ENCODE peak calls at places on chromosomes 12 and 14, in five cellular contexts. C is IMR-90, S is AG09309, X is lung, Z is activated B cell treated with CpG ODN at 0.5 μM for 24 hours. A is an unnamed sample.

GRCh38 chr12:16681196-16681595 is 75.2 kb upstream of the LMO3 start:
- DNase-seq in X (no peak), Z (no peak), S (no peak), C (no peak), A (no peak)

GRCh38 chr14:78238141-78238540 is 68.0 kb downstream of the NRXN3 start:
- DNase-seq in Z (no peak), X (no peak), S (no peak), C (no peak), A (no peak)

GRCh38 chr14:105473033-105473676 is 1.5 kb upstream of the CRIP2 start:
- DNase-seq in Z (no peak), X (no peak), C (no peak), S (no peak), A (no peak)

GRCh38 chr12:55619352-55620138 is 17.1 kb upstream of the OR10P1 start:
- DNase-seq in Z (no peak), S (peak), X (peak), C (peak), A (no peak)

GRCh38 chr14:77026166-77026929 is 2.2 kb downstream of the IRF2BPL start:
- DNase-seq in C (peak), S (no peak), X (no peak), Z (no peak), A (peak)

GRCh38 chr14:53190938-53191337 is 37.8 kb upstream of the DDHD1 start:
- DNase-seq in S (no peak), C (peak), Z (no peak), X (no peak), A (no peak)

GRCh38 chr12:120249266-120249874 is 16.2 kb downstream of the PXN start:
- DNase-seq in Z (no peak), C (no peak), X (no peak), S (no peak), A (no peak)

GRCh38 chr12:132464820-132465219 is 25.1 kb upstream of the FBRSL1 start:
- DNase-seq in Z (no peak), C (no peak), X (no peak), S (no peak), A (no peak)

GRCh38 chr12:2384029-2384386 is 331.2 kb downstream of the CACNA1C start:
- DNase-seq in X (no peak), S (no peak), Z (no peak), C (peak), A (no peak)

GRCh38 chr14:67187826-67188225 is 1.4 kb upstream of the GARIN2 start:
- DNase-seq in Z (no peak), C (peak), X (peak), S (no peak), A (no peak)

GRCh38 chr12:5614206-5614605 is 182.3 kb downstream of the NTF3 start:
- DNase-seq in Z (no peak), X (no peak), C (peak), S (no peak), A (no peak)

GRCh38 chr12:20194171-20194570 is 174.2 kb upstream of the PDE3A start:
- DNase-seq in S (peak), C (peak), Z (no peak), X (no peak), A (no peak)

GRCh38 chr12:67989184-67989965 is at the start of gene IFNG-AS1:
- DNase-seq in S (no peak), X (no peak), Z (no peak), C (no peak), A (no peak)

GRCh38 chr12:46661161-46661845 is 164.5 kb downstream of the SLC38A4 start:
- DNase-seq in Z (no peak), X (no peak), S (peak), C (peak), A (no peak)

GRCh38 chr12:47846294-47846996 is 26.7 kb upstream of the HDAC7 start:
- DNase-seq in X (no peak), C (no peak), Z (no peak), S (no peak), A (no peak)

GRCh38 chr12:479161-479560 is 19.4 kb downstream of the B4GALNT3 start:
- DNase-seq in C (no peak), Z (no peak), S (no peak), X (no peak), A (no peak)

GRCh38 chr12:50057896-50058670 is 687 bp downstream of the ASIC1 start:
- DNase-seq in Z (no peak), C (no peak), S (no peak), X (no peak), A (no peak)

GRCh38 chr12:31876568-31877424 is 82.4 kb upstream of the RESF1 start:
- DNase-seq in C (no peak), S (no peak), X (no peak), Z (no peak), A (no peak)

GRCh38 chr12:10612954-10613333 is 465 bp downstream of the MAGOHB start:
- DNase-seq in C (no peak), Z (no peak), S (no peak), X (no peak), A (no peak)

GRCh38 chr14:51448831-51449665 is 202.7 kb upstream of the FRMD6 start:
- DNase-seq in Z (no peak), S (peak), X (no peak), C (peak), A (no peak)

GRCh38 chr12:40999212-40999611 is 188.9 kb upstream of the PDZRN4 start:
- DNase-seq in S (no peak), Z (no peak), X (no peak), C (no peak), A (no peak)

GRCh38 chr12:42284876-42285275 is 41.0 kb downstream of the ZCRB1 start:
- DNase-seq in Z (no peak), C (peak), X (no peak), S (no peak), A (no peak)

GRCh38 chr12:2582631-2583616 is 211.8 kb upstream of the FKBP4 start:
- DNase-seq in C (peak), Z (no peak), S (no peak), X (peak), A (peak)

GRCh38 chr14:97253756-97254155 is 456.6 kb downstream of the VRK1 start:
- DNase-seq in S (no peak), Z (no peak), X (no peak), C (no peak), A (no peak)

GRCh38 chr14:95255487-95255886 is 64.2 kb downstream of the CLMN start:
- DNase-seq in S (no peak), C (peak), Z (no peak), X (peak), A (no peak)

GRCh38 chr14:100827751-100828447 is 2.0 kb downstream of the MEG3 start:
- DNase-seq in C (peak), Z (no peak), S (peak), X (no peak), A (no peak)

DNA sequence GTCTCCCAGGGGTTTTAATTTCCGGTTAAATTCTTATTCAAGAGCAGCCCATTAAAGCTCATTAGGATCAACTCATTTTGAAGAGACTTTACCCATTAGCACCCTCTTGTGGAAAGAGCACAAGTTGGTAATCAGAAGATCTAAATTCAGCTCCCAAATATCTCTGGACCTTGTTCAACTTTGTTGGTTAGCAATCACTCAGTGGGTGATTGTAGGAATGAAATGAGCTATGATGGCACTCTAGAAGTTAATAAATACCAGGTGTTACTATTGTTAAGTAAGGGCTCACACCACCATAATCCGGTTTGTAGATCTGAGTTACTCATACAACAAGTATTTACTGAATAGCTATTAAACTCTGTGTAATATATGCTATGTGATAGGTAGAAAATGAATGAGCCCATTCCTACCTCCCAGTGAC is 42.9 kb downstream of the TRIP11 start:
- DNase-seq in S (peak), X (no peak), C (peak), Z (no peak), A (no peak)
- TF ChIP-seq CTCF in S (peak), X (peak), C (peak), Z (no peak), A (peak)

DNA sequence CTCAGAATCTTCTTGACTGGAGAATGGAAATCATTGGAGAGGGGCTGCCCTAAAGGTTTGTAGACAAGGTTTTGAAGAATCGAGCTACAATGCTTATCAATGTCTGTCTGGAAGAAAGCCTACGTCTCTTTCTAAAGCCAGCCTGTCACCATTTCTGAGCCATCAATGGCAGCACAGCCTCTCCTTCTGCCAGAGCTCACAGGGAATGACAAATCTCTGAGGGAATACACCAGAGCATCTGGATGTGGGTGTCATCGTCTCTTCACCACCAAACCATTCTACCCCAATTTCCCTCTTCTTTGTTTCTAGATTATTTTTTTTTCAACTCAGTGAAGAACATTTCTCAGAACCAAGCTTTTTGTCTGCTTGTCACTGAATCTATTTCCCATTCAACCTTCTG is 349.7 kb downstream of the EMP1 start:
- DNase-seq in Z (no peak), S (no peak), C (no peak), X (no peak), A (no peak)
- TF ChIP-seq CTCF in Z (no peak), S (no peak), C (no peak), X (no peak), A (no peak)

DNA sequence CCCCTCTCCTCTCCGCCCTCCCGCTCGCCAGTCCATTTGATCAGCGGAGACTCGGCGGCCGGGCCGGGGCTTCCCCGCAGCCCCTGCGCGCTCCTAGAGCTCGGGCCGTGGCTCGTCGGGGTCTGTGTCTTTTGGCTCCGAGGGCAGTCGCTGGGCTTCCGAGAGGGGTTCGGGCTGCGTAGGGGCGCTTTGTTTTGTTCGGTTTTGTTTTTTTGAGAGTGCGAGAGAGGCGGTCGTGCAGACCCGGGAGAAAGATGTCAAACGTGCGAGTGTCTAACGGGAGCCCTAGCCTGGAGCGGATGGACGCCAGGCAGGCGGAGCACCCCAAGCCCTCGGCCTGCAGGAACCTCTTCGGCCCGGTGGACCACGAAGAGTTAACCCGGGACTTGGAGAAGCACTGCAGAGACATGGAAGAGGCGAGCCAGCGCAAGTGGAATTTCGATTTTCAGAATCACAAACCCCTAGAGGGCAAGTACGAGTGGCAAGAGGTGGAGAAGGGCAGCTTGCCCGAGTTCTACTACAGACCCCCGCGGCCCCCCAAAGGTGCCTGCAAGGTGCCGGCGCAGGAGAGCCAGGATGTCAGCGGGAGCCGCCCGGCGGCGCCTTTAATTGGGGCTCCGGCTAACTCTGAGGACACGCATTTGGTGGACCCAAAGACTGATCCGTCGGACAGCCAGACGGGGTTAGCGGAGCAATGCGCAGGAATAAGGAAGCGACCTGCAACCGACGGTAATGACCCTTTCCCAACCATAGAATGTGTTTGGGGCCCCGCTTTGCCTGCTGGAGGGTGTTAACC is 616 bp downstream of the CDKN1B start:
- DNase-seq in C (no peak), Z (peak), X (no peak), S (no peak), A (no peak)
- TF ChIP-seq CTCF in C (no peak), Z (no peak), X (no peak), S (no peak), A (no peak)

DNA sequence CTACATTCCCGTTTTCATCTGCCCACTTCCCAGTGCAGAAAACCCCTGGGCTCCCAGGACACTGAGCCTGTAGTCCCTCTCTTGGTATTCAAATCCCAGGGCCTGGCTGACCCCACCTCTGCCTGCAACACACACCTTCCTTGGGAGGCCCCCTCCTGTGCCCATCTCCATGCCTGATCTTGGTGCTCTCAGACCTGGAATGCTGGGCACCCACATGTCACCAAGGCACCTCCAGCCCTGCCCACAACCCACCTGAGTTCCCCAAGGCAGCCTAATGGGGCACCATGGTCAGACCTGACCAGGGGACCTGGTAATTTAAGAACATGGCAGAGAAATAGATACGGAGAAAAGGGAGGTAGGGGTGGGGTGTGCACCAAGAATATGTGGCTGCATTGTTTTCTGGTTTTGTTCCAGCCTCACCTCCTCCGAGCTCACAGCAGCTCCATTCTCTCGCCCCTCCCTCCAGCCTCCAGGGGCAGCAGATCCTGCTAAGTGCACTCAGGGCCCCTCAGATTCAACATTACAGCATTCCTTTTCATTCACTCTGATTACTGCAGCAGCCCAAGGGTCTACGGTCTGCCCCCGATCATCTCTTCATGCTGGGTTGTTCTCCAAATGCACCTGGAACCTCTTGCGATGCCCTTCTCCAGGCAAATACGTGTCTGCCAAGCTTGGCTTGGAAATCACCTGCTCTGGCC is 9.2 kb upstream of the HSP90AA1 start:
- DNase-seq in S (no peak), C (no peak), X (no peak), Z (no peak), A (no peak)
- TF ChIP-seq CTCF in S (no peak), C (no peak), X (no peak), Z (no peak), A (no peak)

GRCh38 chr12:128918910-128919309 is 65.6 kb downstream of the GLT1D1 start:
- DNase-seq in Z (no peak), C (no peak), X (no peak), S (no peak), A (no peak)
- TF ChIP-seq CTCF in Z (no peak), C (no peak), X (no peak), S (no peak), A (no peak)

DNA sequence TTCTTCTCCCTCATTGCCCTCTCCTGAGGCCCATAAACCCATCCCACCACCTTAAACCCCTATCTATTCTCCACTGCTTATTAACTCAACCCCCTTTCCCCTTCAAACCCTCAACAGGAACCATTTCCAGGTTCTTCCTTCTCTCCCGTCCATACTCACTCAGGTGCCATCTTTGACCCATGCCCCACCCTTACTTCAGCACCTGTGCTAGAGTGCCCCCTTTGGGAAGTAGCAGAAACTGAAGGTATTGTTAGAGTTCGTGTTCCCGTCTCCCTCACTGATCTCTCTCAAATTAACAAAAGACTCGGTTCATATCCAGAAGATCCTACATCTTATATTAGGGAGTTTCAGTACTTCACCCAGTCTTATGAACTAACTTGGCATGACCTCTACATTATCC is 86.6 kb downstream of the TMTC3 start:
- DNase-seq in X (no peak), S (no peak), Z (no peak), C (no peak), A (no peak)
- TF ChIP-seq CTCF in X (no peak), S (no peak), Z (no peak), C (no peak), A (no peak)

GRCh38 chr12:115466076-115466475 is 782.1 kb upstream of the TBX3 start:
- DNase-seq in X (no peak), S (peak), C (no peak), Z (no peak), A (no peak)

GRCh38 chr12:115470977-115471376 is 787.0 kb upstream of the TBX3 start:
- DNase-seq in C (no peak), S (no peak), Z (no peak), X (no peak), A (no peak)

GRCh38 chr12:115470526-115470925 is 786.6 kb upstream of the TBX3 start:
- DNase-seq in Z (no peak), C (no peak), X (no peak), S (no peak), A (no peak)

GRCh38 chr12:115467531-115467930 is 783.6 kb upstream of the TBX3 start:
- DNase-seq in S (no peak), C (peak), X (no peak), Z (no peak), A (no peak)

DNA sequence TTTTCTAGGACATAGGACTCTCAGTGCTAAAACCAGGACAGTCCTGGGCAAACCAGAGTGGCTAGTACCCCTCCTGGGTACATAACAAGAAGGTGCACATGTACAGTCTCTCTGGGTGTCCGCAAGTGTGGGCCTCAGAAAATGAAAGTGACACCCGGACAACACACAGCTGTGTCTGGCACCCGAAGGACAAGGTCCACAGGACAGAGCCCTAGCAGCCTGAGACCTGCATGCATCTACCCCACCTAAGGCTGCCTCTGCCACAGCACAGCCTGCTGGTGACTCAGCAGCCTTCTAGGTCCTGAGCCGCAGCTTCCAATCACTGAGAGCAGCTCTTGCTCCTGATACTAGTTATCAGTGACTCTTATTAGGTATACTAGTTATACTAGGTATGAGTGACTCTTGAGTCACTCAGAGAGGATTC is 784.1 kb upstream of the TBX3 start:
- DNase-seq in S (no peak), X (no peak), C (peak), Z (no peak), A (no peak)
- TF ChIP-seq CTCF in S (no peak), X (no peak), C (no peak), Z (no peak), A (no peak)

DNA sequence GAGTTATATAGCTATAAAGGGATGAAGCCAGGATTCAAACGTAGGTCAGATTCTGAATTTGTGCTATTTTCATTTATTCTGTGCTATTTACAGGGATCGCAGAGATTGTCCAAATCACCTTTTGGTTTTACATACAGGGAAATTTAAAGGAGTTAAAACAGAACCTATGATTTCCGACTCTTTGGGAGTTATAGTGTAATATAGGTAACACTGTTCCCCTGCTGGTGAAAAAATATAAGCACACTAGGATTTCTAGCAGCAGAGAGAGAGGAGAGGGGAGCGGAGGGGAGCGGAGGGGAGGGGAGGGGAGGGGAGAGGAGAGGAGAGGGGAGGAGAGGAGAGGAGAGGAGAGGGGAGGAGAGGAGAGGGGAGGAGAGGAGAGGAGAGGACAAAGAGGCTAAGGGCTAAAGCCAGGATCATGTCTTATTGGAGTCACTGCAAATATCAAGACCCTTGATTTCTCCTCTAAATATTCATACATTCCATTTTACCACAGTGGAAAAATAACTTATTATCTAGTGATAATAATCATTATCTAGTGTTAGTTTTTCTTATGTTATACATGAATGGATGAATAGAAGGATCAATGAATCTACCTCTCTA is 46.2 kb upstream of the KCNH5 start:
- DNase-seq in X (no peak), S (no peak), Z (no peak), C (no peak), A (no peak)
- TF ChIP-seq CTCF in X (no peak), S (no peak), Z (no peak), C (no peak), A (no peak)